ENCODE peak calls at places on chromosomes 2 and 18, in six cellular contexts. D is left lung, P is MM.1S, M is ovary, G is neuronal stem cell, F is heart right ventricle. L is an unnamed sample.
A peak's percentile ranks its signal among the peaks of the same experiment; 100 is the strongest.

GRCh38 chr18:49089049-49089448 is 138.3 kb upstream of the SMAD7 start:
- DNase-seq in P (no peak), G (no peak), F (no peak), D (no peak), M (no peak), L (no peak)

GRCh38 chr2:48315847-48316194 is 214.1 kb upstream of the STON1 start:
- DNase-seq in P (peak; percentile 49), F (no peak), M (no peak), D (no peak), G (peak; percentile 11), L (peak; percentile 24)

GRCh38 chr2:23684540-23685176 is 242.3 kb downstream of the ATAD2B start:
- DNase-seq in F (no peak), P (no peak), D (no peak), M (no peak), G (no peak), L (no peak)

GRCh38 chr18:73739098-73739497 is 408.5 kb downstream of the FBXO15 start:
- DNase-seq in F (no peak), G (no peak), D (no peak), M (no peak), P (no peak), L (no peak)

GRCh38 chr2:170509460-170510193 is 205.5 kb upstream of the SP5 start:
- DNase-seq in D (no peak), M (no peak), G (no peak), P (no peak), F (no peak), L (no peak)

GRCh38 chr2:165952600-165953210 is 871 bp downstream of the TTC21B start:
- DNase-seq in M (no peak), G (no peak), D (no peak), P (peak; percentile 17), F (no peak), L (no peak)

GRCh38 chr18:63083555-63083954 is 236.0 kb downstream of the BCL2 start:
- DNase-seq in G (no peak), M (no peak), D (no peak), F (no peak), P (no peak), L (no peak)

GRCh38 chr2:182594286-182594685 is 121.8 kb upstream of the DNAJC10 start:
- DNase-seq in P (no peak), F (no peak), D (no peak), G (no peak), M (no peak), L (no peak)

GRCh38 chr2:209525834-209526281 is 102.0 kb downstream of the MAP2 start:
- DNase-seq in P (peak; percentile 41), F (no peak), D (no peak), G (no peak), M (no peak), L (no peak)

GRCh38 chr18:58831610-58832009 is 33.1 kb upstream of the ZNF532 start:
- DNase-seq in M (no peak), F (no peak), G (no peak), P (no peak), D (no peak), L (no peak)
- H3K4me3 ChIP-seq in M (no peak overlapping the region), F (no peak overlapping the region), G (no peak overlapping the region), P (no peak overlapping the region), D (no peak overlapping the region), L (no peak overlapping the region)

GRCh38 chr2:54067851-54068375 is 47.5 kb upstream of the ACYP2 start:
- DNase-seq in M (no peak), P (no peak), F (no peak), D (no peak), G (no peak), L (no peak)

GRCh38 chr2:54060000-54060399 is 55.4 kb upstream of the ACYP2 start:
- DNase-seq in F (no peak), G (no peak), D (no peak), P (no peak), M (no peak), L (no peak)

GRCh38 chr2:54063967-54064535 is 51.4 kb upstream of the ACYP2 start:
- DNase-seq in F (peak; percentile 47), P (no peak), G (no peak), D (no peak), M (no peak), L (no peak)

GRCh38 chr2:54061272-54061671 is 54.1 kb upstream of the ACYP2 start:
- DNase-seq in M (no peak), D (no peak), P (peak; percentile 72), G (no peak), F (no peak), L (no peak)

GRCh38 chr2:54065411-54065810 is 50.0 kb upstream of the ACYP2 start:
- DNase-seq in M (no peak), F (no peak), P (no peak), G (no peak), D (no peak), L (no peak)
- H3K4me1 ChIP-seq in M (no peaks in the 10 kb centered on the region), F (no peaks in the 10 kb centered on the region), P (peaks cover 30% of the 10 kb centered on the region), G (no peaks in the 10 kb centered on the region), D (no peaks in the 10 kb centered on the region), L (no peaks in the 10 kb centered on the region)

DNA sequence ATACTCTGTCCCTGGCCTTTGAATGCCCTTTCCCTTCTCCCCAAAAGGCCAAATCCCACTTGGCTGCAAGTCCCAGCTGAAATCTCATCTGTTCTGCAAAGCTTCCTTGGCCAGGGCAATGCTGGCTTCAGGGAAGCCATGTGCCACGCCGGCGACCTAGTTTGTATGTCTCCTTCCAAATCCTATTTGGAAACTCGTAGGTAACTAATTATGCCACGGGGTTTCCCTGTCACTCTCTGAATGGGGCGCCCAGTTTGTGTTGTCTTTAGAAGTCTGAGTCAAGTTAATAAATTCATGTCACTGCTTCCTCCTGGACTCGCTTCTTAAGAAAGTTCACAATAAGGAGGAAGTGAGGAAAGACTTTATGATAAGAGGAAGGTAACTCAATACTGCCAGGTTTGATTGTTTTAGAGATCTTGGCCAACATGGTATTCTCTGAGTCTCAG is 19.1 kb downstream of the FHL2 start:
- DNase-seq in D (no peak), G (no peak), M (peak; percentile 13), F (no peak), P (no peak), L (no peak)
- H3K27ac ChIP-seq in D (no peak overlapping the region), G (no peak overlapping the region), M (peak overlapping the region; percentile 98), F (peak overlapping the region; percentile 54), P (no peak overlapping the region), L (no peak overlapping the region)

GRCh38 chr18:36732264-36732663 is 96.5 kb downstream of the TPGS2 start:
- DNase-seq in F (no peak), D (no peak), M (no peak), G (no peak), P (no peak), L (no peak)
- H3K4me3 ChIP-seq in F (no peak overlapping the region), D (no peak overlapping the region), M (no peak overlapping the region), G (no peak overlapping the region), P (no peak overlapping the region), L (no peak overlapping the region)

GRCh38 chr2:144481109-144481508 is 38.8 kb downstream of the ZEB2 start:
- DNase-seq in M (no peak), D (no peak), P (no peak), F (no peak), G (no peak), L (no peak)

GRCh38 chr2:144480257-144480656 is 39.7 kb downstream of the ZEB2 start:
- DNase-seq in F (no peak), M (no peak), G (no peak), D (no peak), P (no peak), L (no peak)

GRCh38 chr2:144479138-144479537 is 40.8 kb downstream of the ZEB2 start:
- DNase-seq in P (no peak), D (no peak), M (no peak), G (no peak), F (no peak), L (no peak)

GRCh38 chr2:144477943-144478283 is 42.0 kb downstream of the ZEB2 start:
- DNase-seq in D (no peak), P (no peak), G (no peak), F (no peak), M (no peak), L (no peak)

DNA sequence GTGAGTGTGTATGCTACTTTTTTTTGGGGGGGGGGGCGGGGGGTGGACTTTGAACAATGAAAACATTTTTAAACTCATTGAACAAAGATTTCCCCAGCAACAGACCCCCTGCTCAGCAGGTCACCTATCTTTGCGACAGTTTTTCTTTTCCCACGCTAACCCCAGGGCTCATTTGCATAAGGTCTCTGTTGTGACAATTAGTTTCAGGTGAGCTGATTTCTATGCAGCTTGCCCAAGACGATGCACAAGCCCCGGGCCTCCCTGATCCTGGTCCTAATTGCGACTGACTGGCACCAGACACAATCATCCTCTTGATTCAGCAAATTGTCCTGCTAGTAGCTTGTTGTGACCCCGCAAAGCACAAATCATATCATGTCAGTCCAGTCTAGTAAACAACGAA is 40.3 kb downstream of the ZEB2 start:
- DNase-seq in D (no peak), G (no peak), P (no peak), M (no peak), F (no peak), L (no peak)
- H3K4me1 ChIP-seq in D (peaks cover 12% of the 10 kb centered on the region), G (peaks cover 36% of the 10 kb centered on the region), P (no peaks in the 10 kb centered on the region), M (peaks cover 19% of the 10 kb centered on the region), F (peaks cover 86% of the 10 kb centered on the region), L (no peaks in the 10 kb centered on the region)

DNA sequence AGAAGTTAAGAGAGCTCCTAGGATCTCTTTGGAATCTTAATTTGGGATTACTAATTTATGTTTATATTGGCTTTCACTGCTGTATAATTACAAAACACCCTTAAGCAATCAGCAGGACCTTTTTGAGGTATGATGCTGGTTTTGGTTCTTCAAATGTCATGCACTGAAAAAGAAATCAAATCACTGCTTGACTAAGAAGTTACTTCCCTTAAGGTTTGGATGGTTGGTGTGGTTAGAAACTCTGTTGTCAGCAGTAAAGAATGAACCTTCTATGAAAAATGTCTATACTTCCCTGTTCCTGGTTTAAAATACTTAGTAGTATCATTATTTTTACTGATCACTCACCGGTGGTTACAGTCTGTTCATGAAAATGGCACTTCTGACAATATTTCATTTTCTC is 5.5 kb downstream of the COLEC12 start:
- DNase-seq in M (no peak), P (no peak), G (no peak), F (no peak), D (no peak), L (no peak)
- H3K27ac ChIP-seq in M (no peak overlapping the region), P (no peak overlapping the region), G (no peak overlapping the region), F (peak overlapping the region; percentile 41), D (no peak overlapping the region), L (no peak overlapping the region)

GRCh38 chr2:15732341-15733077 is 140.8 kb downstream of the DDX1 start:
- DNase-seq in D (no peak), G (no peak), P (peak; percentile 10), F (no peak), M (no peak), L (no peak)
- H3K4me3 ChIP-seq in D (no peak overlapping the region), G (no peak overlapping the region), P (no peak overlapping the region), F (no peak overlapping the region), M (no peak overlapping the region), L (no peak overlapping the region)

L was measured in CD4-positive, CD25-positive, alpha-beta regulatory T cell.